ENCODE peak calls at places on chromosome 21, in four cellular contexts. C is A549, H is upper lobe of left lung, Y is GM10248. V is an unnamed sample.

GRCh38 chr21:29376556-29376955 is 77.8 kb downstream of the BACH1 start:
- DNase-seq in C (peak), H (no peak), Y (peak), V (peak)

GRCh38 chr21:39502631-39503030 is 50.9 kb downstream of the SH3BGR start:
- DNase-seq in C (no peak), H (no peak), Y (no peak), V (no peak)

GRCh38 chr21:32463889-32464300 is 51.4 kb downstream of the EVA1C start:
- DNase-seq in C (no peak), H (no peak), Y (no peak), V (peak)

GRCh38 chr21:45266518-45267389 is 20.9 kb downstream of the POFUT2 start:
- DNase-seq in C (no peak), H (no peak), Y (no peak), V (peak)

GRCh38 chr21:15617968-15618367 is 111.8 kb upstream of the USP25 start:
- DNase-seq in C (no peak), H (no peak), Y (no peak), V (no peak)

GRCh38 chr21:46418265-46418946 is 40.3 kb upstream of the DIP2A start:
- DNase-seq in C (no peak), H (no peak), Y (no peak), V (no peak)

GRCh38 chr21:35643176-35643575 is 417.1 kb downstream of the SETD4 start:
- DNase-seq in C (no peak), H (no peak), Y (no peak), V (no peak)

GRCh38 chr21:33205476-33205875 is 24.3 kb upstream of the IFNAR2 start:
- DNase-seq in C (no peak), H (no peak), Y (no peak), V (peak)

GRCh38 chr21:26070822-26071425 is 99.6 kb downstream of the APP start:
- DNase-seq in C (no peak), H (no peak), Y (no peak), V (peak)

GRCh38 chr21:20971296-20971921 is 26.8 kb upstream of the NCAM2 start:
- DNase-seq in C (no peak), H (no peak), Y (peak), V (peak)

GRCh38 chr21:21230672-21231071 is 232.5 kb downstream of the NCAM2 start:
- DNase-seq in C (no peak), H (no peak), Y (no peak), V (no peak)

GRCh38 chr21:46000731-46001641 is 19.4 kb downstream of the COL6A1 start:
- DNase-seq in C (no peak), H (peak), Y (no peak), V (peak)

GRCh38 chr21:29232601-29233541 is 65.9 kb upstream of the BACH1 start:
- DNase-seq in C (no peak), H (no peak), Y (no peak), V (peak)

GRCh38 chr21:17539323-17539722 is 26.5 kb downstream of the CXADR start:
- DNase-seq in C (no peak), H (no peak), Y (no peak), V (no peak)

GRCh38 chr21:27759820-27760219 is 792.9 kb upstream of the ADAMTS5 start:
- DNase-seq in C (no peak), H (no peak), Y (no peak), V (no peak)

GRCh38 chr21:27756191-27756590 is 789.3 kb upstream of the ADAMTS5 start:
- DNase-seq in C (no peak), H (no peak), Y (no peak), V (no peak)

GRCh38 chr21:27764056-27764455 is 797.2 kb upstream of the ADAMTS5 start:
- DNase-seq in C (no peak), H (no peak), Y (no peak), V (no peak)

GRCh38 chr21:27761623-27762022 is 794.7 kb upstream of the ADAMTS5 start:
- DNase-seq in C (no peak), H (no peak), Y (no peak), V (no peak)

GRCh38 chr21:27759091-27759659 is 792.3 kb upstream of the ADAMTS5 start:
- DNase-seq in C (no peak), H (no peak), Y (no peak), V (no peak)
- TF ChIP-seq CTCF in C (no peak), H (peak), Y (peak), V (no peak)

GRCh38 chr21:34352556-34352955 is 11.2 kb upstream of the KCNE2 start:
- DNase-seq in C (no peak), H (no peak), Y (no peak), V (no peak)

GRCh38 chr21:34348890-34349519 is 14.8 kb upstream of the KCNE2 start:
- DNase-seq in C (no peak), H (no peak), Y (no peak), V (no peak)

GRCh38 chr21:34354836-34355235 is 9.0 kb upstream of the KCNE2 start:
- DNase-seq in C (no peak), H (no peak), Y (no peak), V (no peak)

GRCh38 chr21:34355570-34355969 is 8.2 kb upstream of the KCNE2 start:
- DNase-seq in C (no peak), H (no peak), Y (no peak), V (no peak)

DNA sequence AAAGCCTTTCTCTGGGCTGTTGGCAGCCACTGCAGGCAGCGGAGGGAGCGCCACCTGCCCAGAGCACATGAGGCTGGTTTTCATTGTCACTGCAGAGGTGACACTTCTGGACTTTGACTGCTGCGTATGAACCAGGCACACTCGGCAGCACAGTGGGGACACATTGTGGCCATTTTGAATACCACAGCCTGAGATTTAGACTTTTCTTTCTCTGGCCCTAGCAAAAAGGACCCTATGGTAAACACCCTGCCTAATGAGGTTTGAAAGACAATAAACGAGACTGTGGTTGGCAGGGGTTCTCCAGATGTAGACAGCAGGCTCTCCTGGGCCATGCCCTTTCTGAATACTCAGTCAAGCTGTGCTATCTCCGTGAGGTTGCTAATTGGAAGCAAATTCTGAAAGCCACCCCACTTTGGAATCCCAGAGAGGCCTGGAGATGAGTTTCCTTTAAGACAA is 12.0 kb upstream of the KCNE2 start:
- DNase-seq in C (peak), H (no peak), Y (peak), V (peak)
- TF ChIP-seq CTCF in C (peak), H (peak), Y (peak), V (peak)

GRCh38 chr21:38170705-38171682 is 85.8 kb upstream of the KCNJ15 start:
- DNase-seq in C (no peak), H (no peak), Y (no peak), V (no peak)
- TF ChIP-seq CTCF in C (no peak), H (no peak), Y (no peak), V (no peak)

GRCh38 chr21:31459457-31459856 is 115.4 kb upstream of the TIAM1 start:
- DNase-seq in C (peak), H (no peak), Y (no peak), V (no peak)
- TF ChIP-seq CTCF in C (peak), H (no peak), Y (no peak), V (no peak)

GRCh38 chr21:42009018-42009830 is 936 bp downstream of the ZBTB21 start:
- DNase-seq in C (peak), H (no peak), Y (peak), V (peak)
- TF ChIP-seq CTCF in C (peak), H (peak), Y (peak), V (no peak)

GRCh38 chr21:37079211-37079824 is 6.3 kb downstream of the TTC3 start:
- DNase-seq in C (no peak), H (no peak), Y (no peak), V (peak)
- TF ChIP-seq CTCF in C (no peak), H (no peak), Y (no peak), V (peak)

V was measured in activated CD8-positive, alpha-beta T cell treated with anti-CD3 and anti-CD28 coated beads for 36 hours.